ENCODE peak calls at places on chromosomes 12 and 14, in five cellular contexts. C is NCI-H1694; J is GM23248; I is progenitor cell of endocrine pancreas; N is stimulated activated CD8-positive, alpha-beta memory T cell treated with anti-CD3 and anti-CD28 coated beads, Interleukin-15, amount 100 ng/mL, for 1 hour. M is an unnamed sample.

GRCh38 chr12:67039995-67040860 is 228.9 kb upstream of the CAND1 start:
- DNase-seq in C (no peak), I (no peak), J (no peak), N (no peak), M (no peak)

GRCh38 chr12:119547016-119547415 is 46.6 kb upstream of the TMEM233 start:
- DNase-seq in N (no peak), I (no peak), C (no peak), J (no peak), M (no peak)

GRCh38 chr12:44582521-44582920 is 293.6 kb downstream of the NELL2 start:
- DNase-seq in I (no peak), N (no peak), C (no peak), J (no peak), M (no peak)

GRCh38 chr12:130714591-130715149 is 1.4 kb downstream of the RIMBP2 start:
- DNase-seq in I (no peak), C (no peak), N (no peak), J (no peak), M (no peak)

GRCh38 chr12:57384512-57384911 is 46.3 kb downstream of the R3HDM2 start:
- DNase-seq in N (no peak), I (no peak), J (no peak), C (no peak), M (no peak)

GRCh38 chr12:119446459-119446858 is 111.9 kb downstream of the CCDC60 start:
- DNase-seq in C (no peak), J (peak; percentile 29), I (no peak), N (no peak), M (no peak)

GRCh38 chr12:6766651-6767300 is 613 bp downstream of the PTMS start:
- DNase-seq in N (no peak), I (peak; percentile 91), J (peak; percentile 90), C (peak; percentile 38), M (no peak)

GRCh38 chr12:122126342-122126635 is 47.7 kb downstream of the IL31 start:
- DNase-seq in C (no peak), I (no peak), J (no peak), N (no peak), M (no peak)

GRCh38 chr12:74293689-74294131 is 243.9 kb upstream of the ATXN7L3B start:
- DNase-seq in C (no peak), I (no peak), J (no peak), N (no peak), M (no peak)

GRCh38 chr12:91998316-91998715 is 147.3 kb downstream of the BTG1 start:
- DNase-seq in N (no peak), C (no peak), J (no peak), I (no peak), M (no peak)

GRCh38 chr12:91877022-91877421 is 268.6 kb downstream of the BTG1 start:
- DNase-seq in N (peak; percentile 68), I (no peak), C (no peak), J (peak; percentile 30), M (no peak)

GRCh38 chr12:130335517-130336392 is 1.9 kb upstream of the PIWIL1 start:
- DNase-seq in C (peak; percentile 42), J (peak; percentile 64), I (peak; percentile 44), N (no peak), M (no peak)

GRCh38 chr12:130041983-130042812 is 120.1 kb upstream of the FZD10 start:
- DNase-seq in N (no peak), C (peak; percentile 3), I (peak; percentile 85), J (peak; percentile 19), M (no peak)

GRCh38 chr12:79674629-79675028 is 16.1 kb downstream of the PAWR start:
- DNase-seq in C (no peak), J (peak; percentile 82), I (no peak), N (no peak), M (no peak)

GRCh38 chr14:89855961-89856360 is 98.6 kb downstream of the EFCAB11 start:
- DNase-seq in I (no peak), N (no peak), C (no peak), J (peak; percentile 86), M (no peak)

GRCh38 chr14:101022916-101023435 is 119.5 kb upstream of the RTL1 start:
- DNase-seq in C (no peak), I (no peak), N (no peak), J (no peak), M (no peak)

GRCh38 chr14:106841701-106842100 is 1315.3 kb downstream of the TMEM121 start:
- DNase-seq in C (no peak), J (no peak), I (no peak), N (no peak), M (no peak)

GRCh38 chr12:66241061-66242043 is 52.3 kb downstream of the IRAK3 start:
- DNase-seq in J (peak; percentile 89), C (no peak), I (no peak), N (no peak), M (no peak)

GRCh38 chr12:130124605-130125244 is 37.5 kb upstream of the FZD10 start:
- DNase-seq in J (no peak), N (no peak), C (no peak), I (no peak), M (no peak)

GRCh38 chr12:2239376-2240010 is 186.7 kb downstream of the CACNA1C start:
- DNase-seq in C (peak; percentile 56), J (no peak), N (no peak), I (no peak), M (no peak)

GRCh38 chr12:95959107-95959506 is 16.0 kb downstream of the AMDHD1 start:
- DNase-seq in I (no peak), N (no peak), C (peak; percentile 20), J (peak; percentile 45), M (no peak)

GRCh38 chr12:42135264-42135814 is 9.3 kb downstream of the GXYLT1 start:
- DNase-seq in N (no peak), J (peak; percentile 87), I (no peak), C (no peak), M (no peak)

GRCh38 chr14:37051680-37052079 is 120.7 kb downstream of the SLC25A21 start:
- DNase-seq in C (no peak), I (no peak), N (no peak), J (no peak), M (no peak)

GRCh38 chr12:46948936-46949555 is 123.2 kb upstream of the SLC38A4 start:
- DNase-seq in C (no peak), N (no peak), J (peak; percentile 16), I (no peak), M (no peak)

GRCh38 chr14:85528080-85528881 is 1.7 kb upstream of the FLRT2 start:
- DNase-seq in C (peak; percentile 22), N (no peak), I (no peak), J (peak; percentile 89), M (no peak)

GRCh38 chr12:87136330-87136976 is 880.3 kb upstream of the MGAT4C start:
- DNase-seq in C (no peak), J (peak; percentile 65), N (no peak), I (no peak), M (no peak)

GRCh38 chr12:50401383-50402155 is 884 bp downstream of the LARP4 start:
- DNase-seq in J (peak; percentile 77), I (no peak), C (no peak), N (peak; percentile 2), M (no peak)

GRCh38 chr14:56181666-56182065 is 63.5 kb downstream of the PELI2 start:
- DNase-seq in J (no peak), N (no peak), C (peak; percentile 21), I (no peak), M (no peak)

GRCh38 chr14:94177806-94178205 is 3.7 kb downstream of the PPP4R4 start:
- DNase-seq in N (no peak), I (no peak), J (no peak), C (no peak), M (no peak)

GRCh38 chr12:119444462-119445044 is 110.0 kb downstream of the CCDC60 start:
- DNase-seq in N (no peak), C (peak; percentile 37), J (peak; percentile 33), I (peak; percentile 12), M (no peak)

GRCh38 chr14:37698840-37699777 is 103.7 kb downstream of the TTC6 start:
- DNase-seq in N (no peak), J (no peak), I (no peak), C (no peak), M (no peak)

GRCh38 chr12:484096-484495 is 24.4 kb downstream of the B4GALNT3 start:
- DNase-seq in N (no peak), I (no peak), C (no peak), J (no peak), M (no peak)

GRCh38 chr12:109189291-109189690 is 72.9 kb downstream of the ACACB start:
- DNase-seq in J (no peak), C (no peak), N (no peak), I (no peak), M (no peak)

M was measured in thoracic aorta.